ENCODE peak calls at places on chromosomes 1 and 21, in seven cellular contexts. One of them, this sample, is unnamed. For H3K9me3, the result is how much of the 10 kb centered on the place peaks cover.

GRCh38 chr1:51445346-51446090 is 73.5 kb downstream of the EPS15 start:
- DNase-seq in astrocyte: no peak
- DNase-seq in WERI-Rb-1: no peak
- DNase-seq in PC-3: no peak
- DNase-seq in lung: no peak
- DNase-seq in AG04450: no peak
- DNase-seq in small intestine: no peak
- DNase-seq in this sample: no peak

GRCh38 chr1:48190893-48191292 is 31.6 kb upstream of the SLC5A9 start:
- DNase-seq in astrocyte: no peak
- DNase-seq in WERI-Rb-1: no peak
- DNase-seq in PC-3: no peak
- DNase-seq in lung: no peak
- DNase-seq in AG04450: no peak
- DNase-seq in small intestine: peak
- DNase-seq in this sample: no peak

GRCh38 chr1:203085528-203086406 is at the start of gene MYOG:
- DNase-seq in astrocyte: no peak
- DNase-seq in WERI-Rb-1: peak
- DNase-seq in PC-3: no peak
- DNase-seq in lung: no peak
- DNase-seq in AG04450: no peak
- DNase-seq in small intestine: no peak
- DNase-seq in this sample: peak

GRCh38 chr1:235972316-235973090 is 92.4 kb downstream of the NID1 start:
- DNase-seq in astrocyte: peak
- DNase-seq in WERI-Rb-1: no peak
- DNase-seq in PC-3: peak
- DNase-seq in lung: no peak
- DNase-seq in AG04450: peak
- DNase-seq in small intestine: no peak
- DNase-seq in this sample: no peak

GRCh38 chr1:31201871-31202270 is 37.8 kb downstream of the NKAIN1 start:
- DNase-seq in astrocyte: no peak
- DNase-seq in WERI-Rb-1: no peak
- DNase-seq in PC-3: no peak
- DNase-seq in lung: no peak
- DNase-seq in AG04450: no peak
- DNase-seq in small intestine: no peak
- DNase-seq in this sample: no peak

GRCh38 chr1:173052681-173053196 is 2.0 kb upstream of the TNFSF18 start:
- DNase-seq in astrocyte: peak
- DNase-seq in WERI-Rb-1: no peak
- DNase-seq in PC-3: peak
- DNase-seq in lung: no peak
- DNase-seq in AG04450: no peak
- DNase-seq in small intestine: no peak
- DNase-seq in this sample: no peak

GRCh38 chr1:214966366-214966765 is 116.2 kb upstream of the KCNK2 start:
- DNase-seq in astrocyte: peak
- DNase-seq in WERI-Rb-1: no peak
- DNase-seq in PC-3: no peak
- DNase-seq in lung: no peak
- DNase-seq in AG04450: no peak
- DNase-seq in small intestine: no peak
- DNase-seq in this sample: no peak

GRCh38 chr1:42913426-42914091 is 45.1 kb downstream of the SLC2A1 start:
- DNase-seq in astrocyte: peak
- DNase-seq in WERI-Rb-1: peak
- DNase-seq in PC-3: peak
- DNase-seq in lung: peak
- DNase-seq in AG04450: peak
- DNase-seq in small intestine: peak
- DNase-seq in this sample: peak

GRCh38 chr1:116553386-116554115 is 17.3 kb downstream of the CD58 start:
- DNase-seq in astrocyte: no peak
- DNase-seq in WERI-Rb-1: no peak
- DNase-seq in PC-3: peak
- DNase-seq in lung: no peak
- DNase-seq in AG04450: no peak
- DNase-seq in small intestine: no peak
- DNase-seq in this sample: no peak

GRCh38 chr1:1337793-1338147 is 6.7 kb downstream of the TAS1R3 start:
- DNase-seq in astrocyte: no peak
- DNase-seq in WERI-Rb-1: peak
- DNase-seq in PC-3: peak
- DNase-seq in lung: no peak
- DNase-seq in AG04450: no peak
- DNase-seq in small intestine: peak
- DNase-seq in this sample: peak

GRCh38 chr1:221431068-221431651 is 310.7 kb downstream of the DUSP10 start:
- DNase-seq in astrocyte: peak
- DNase-seq in WERI-Rb-1: no peak
- DNase-seq in PC-3: no peak
- DNase-seq in lung: no peak
- DNase-seq in AG04450: no peak
- DNase-seq in small intestine: no peak
- DNase-seq in this sample: no peak

GRCh38 chr21:33031152-33031551 is 5.4 kb downstream of the OLIG2 start:
- DNase-seq in astrocyte: no peak
- DNase-seq in WERI-Rb-1: no peak
- DNase-seq in PC-3: no peak
- DNase-seq in lung: no peak
- DNase-seq in AG04450: no peak
- DNase-seq in small intestine: no peak
- DNase-seq in this sample: no peak

GRCh38 chr21:41939391-41939790 is 14.4 kb downstream of the C2CD2 start:
- DNase-seq in astrocyte: no peak
- DNase-seq in WERI-Rb-1: no peak
- DNase-seq in PC-3: no peak
- DNase-seq in lung: no peak
- DNase-seq in AG04450: no peak
- DNase-seq in small intestine: no peak
- DNase-seq in this sample: no peak

GRCh38 chr1:31762726-31763670 is 1.1 kb downstream of the ADGRB2 start:
- DNase-seq in astrocyte: no peak
- DNase-seq in WERI-Rb-1: peak
- DNase-seq in PC-3: peak
- DNase-seq in lung: peak
- DNase-seq in AG04450: no peak
- DNase-seq in small intestine: peak
- DNase-seq in this sample: peak

GRCh38 chr1:196324345-196324744 is 283.9 kb downstream of the KCNT2 start:
- DNase-seq in astrocyte: no peak
- DNase-seq in WERI-Rb-1: no peak
- DNase-seq in PC-3: peak
- DNase-seq in lung: no peak
- DNase-seq in AG04450: no peak
- DNase-seq in small intestine: no peak
- DNase-seq in this sample: no peak

GRCh38 chr1:60681095-60681860 is 401.1 kb upstream of the NFIA start:
- DNase-seq in astrocyte: no peak
- DNase-seq in WERI-Rb-1: no peak
- DNase-seq in PC-3: no peak
- DNase-seq in lung: no peak
- DNase-seq in AG04450: no peak
- DNase-seq in small intestine: no peak
- DNase-seq in this sample: no peak

GRCh38 chr1:17909634-17910033 is 154.5 kb downstream of the ACTL8 start:
- DNase-seq in astrocyte: no peak
- DNase-seq in WERI-Rb-1: peak
- DNase-seq in PC-3: peak
- DNase-seq in lung: no peak
- DNase-seq in AG04450: no peak
- DNase-seq in small intestine: peak
- DNase-seq in this sample: peak

GRCh38 chr1:5617179-5618015 is 374.8 kb downstream of the NPHP4 start:
- DNase-seq in astrocyte: no peak
- DNase-seq in WERI-Rb-1: no peak
- DNase-seq in PC-3: no peak
- DNase-seq in lung: no peak
- DNase-seq in AG04450: no peak
- DNase-seq in small intestine: no peak
- DNase-seq in this sample: no peak

GRCh38 chr1:73765551-73766233 is 432.3 kb downstream of the LRRIQ3 start:
- DNase-seq in astrocyte: no peak
- DNase-seq in WERI-Rb-1: no peak
- DNase-seq in PC-3: no peak
- DNase-seq in lung: no peak
- DNase-seq in AG04450: no peak
- DNase-seq in small intestine: no peak
- DNase-seq in this sample: no peak

GRCh38 chr1:19756480-19756879 is 43.2 kb downstream of the TMCO4 start:
- DNase-seq in astrocyte: no peak
- DNase-seq in WERI-Rb-1: no peak
- DNase-seq in PC-3: peak
- DNase-seq in lung: no peak
- DNase-seq in AG04450: no peak
- DNase-seq in small intestine: no peak
- DNase-seq in this sample: no peak

DNA sequence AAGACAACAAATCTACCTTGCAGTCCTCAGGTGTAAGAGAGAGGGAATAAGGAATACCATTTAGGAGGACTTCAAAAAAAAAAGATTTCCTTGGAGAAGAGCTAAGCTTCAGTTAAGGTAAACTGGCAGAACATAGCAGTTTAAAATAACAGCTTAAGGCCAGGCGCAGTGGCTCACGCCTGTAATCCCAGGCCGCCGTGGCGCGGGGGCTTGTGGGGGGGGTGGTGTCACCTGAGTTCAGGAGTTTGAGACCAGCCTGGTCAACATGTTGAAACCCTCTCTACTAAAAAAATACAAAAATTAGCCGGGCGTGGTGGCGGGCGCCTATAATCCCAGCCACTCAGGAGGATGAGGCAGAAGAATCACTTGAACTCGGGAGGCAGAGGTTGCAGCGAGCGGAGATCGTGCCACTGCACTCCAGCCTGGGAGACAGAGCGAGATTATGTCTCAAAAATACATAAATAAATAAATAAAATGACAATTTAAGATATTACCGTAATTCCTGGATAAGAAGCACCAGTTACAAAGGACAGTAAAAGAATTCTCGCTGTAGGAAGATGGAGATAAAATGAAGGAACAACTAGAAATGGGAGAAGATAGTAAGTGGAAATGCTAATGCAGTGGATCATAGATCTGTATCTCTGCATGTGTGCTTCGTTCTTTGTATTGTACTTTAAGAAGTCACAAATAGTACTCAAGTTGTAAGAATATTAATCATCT is 1140.2 kb downstream of the NCAM2 start:
- DNase-seq in astrocyte: no peak
- DNase-seq in WERI-Rb-1: peak
- DNase-seq in PC-3: no peak
- DNase-seq in lung: no peak
- DNase-seq in AG04450: no peak
- DNase-seq in small intestine: no peak
- DNase-seq in this sample: no peak
- H3K9me3 ChIP-seq in astrocyte: under half
- H3K9me3 ChIP-seq in WERI-Rb-1: under half
- H3K9me3 ChIP-seq in PC-3: under half
- H3K9me3 ChIP-seq in lung: under half
- H3K9me3 ChIP-seq in AG04450: under half
- H3K9me3 ChIP-seq in small intestine: under half
- H3K9me3 ChIP-seq in this sample: under half

GRCh38 chr21:40047993-40048730 is 180.9 kb downstream of the PCP4 start:
- DNase-seq in astrocyte: peak
- DNase-seq in WERI-Rb-1: peak
- DNase-seq in PC-3: no peak
- DNase-seq in lung: no peak
- DNase-seq in AG04450: no peak
- DNase-seq in small intestine: no peak
- DNase-seq in this sample: no peak
- H3K9me3 ChIP-seq in astrocyte: under half
- H3K9me3 ChIP-seq in WERI-Rb-1: under half
- H3K9me3 ChIP-seq in PC-3: under half
- H3K9me3 ChIP-seq in lung: under half
- H3K9me3 ChIP-seq in AG04450: under half
- H3K9me3 ChIP-seq in small intestine: under half
- H3K9me3 ChIP-seq in this sample: under half

GRCh38 chr1:2829846-2830615 is 28.5 kb upstream of the TTC34 start:
- DNase-seq in astrocyte: no peak
- DNase-seq in WERI-Rb-1: no peak
- DNase-seq in PC-3: no peak
- DNase-seq in lung: no peak
- DNase-seq in AG04450: no peak
- DNase-seq in small intestine: no peak
- DNase-seq in this sample: no peak

GRCh38 chr1:2826316-2826715 is 24.8 kb upstream of the TTC34 start:
- DNase-seq in astrocyte: no peak
- DNase-seq in WERI-Rb-1: no peak
- DNase-seq in PC-3: no peak
- DNase-seq in lung: no peak
- DNase-seq in AG04450: no peak
- DNase-seq in small intestine: no peak
- DNase-seq in this sample: no peak

GRCh38 chr1:2830761-2831425 is 29.4 kb upstream of the TTC34 start:
- DNase-seq in astrocyte: no peak
- DNase-seq in WERI-Rb-1: no peak
- DNase-seq in PC-3: no peak
- DNase-seq in lung: no peak
- DNase-seq in AG04450: no peak
- DNase-seq in small intestine: no peak
- DNase-seq in this sample: no peak

GRCh38 chr1:2826736-2827292 is 25.3 kb upstream of the TTC34 start:
- DNase-seq in astrocyte: no peak
- DNase-seq in WERI-Rb-1: no peak
- DNase-seq in PC-3: no peak
- DNase-seq in lung: no peak
- DNase-seq in AG04450: no peak
- DNase-seq in small intestine: no peak
- DNase-seq in this sample: no peak

GRCh38 chr1:2828586-2829250 is 27.2 kb upstream of the TTC34 start:
- DNase-seq in astrocyte: no peak
- DNase-seq in WERI-Rb-1: no peak
- DNase-seq in PC-3: no peak
- DNase-seq in lung: no peak
- DNase-seq in AG04450: no peak
- DNase-seq in small intestine: no peak
- DNase-seq in this sample: no peak
- H3K9me3 ChIP-seq in astrocyte: under half
- H3K9me3 ChIP-seq in WERI-Rb-1: under half
- H3K9me3 ChIP-seq in PC-3: under half
- H3K9me3 ChIP-seq in lung: under half
- H3K9me3 ChIP-seq in AG04450: half or more
- H3K9me3 ChIP-seq in small intestine: under half
- H3K9me3 ChIP-seq in this sample: half or more

DNA sequence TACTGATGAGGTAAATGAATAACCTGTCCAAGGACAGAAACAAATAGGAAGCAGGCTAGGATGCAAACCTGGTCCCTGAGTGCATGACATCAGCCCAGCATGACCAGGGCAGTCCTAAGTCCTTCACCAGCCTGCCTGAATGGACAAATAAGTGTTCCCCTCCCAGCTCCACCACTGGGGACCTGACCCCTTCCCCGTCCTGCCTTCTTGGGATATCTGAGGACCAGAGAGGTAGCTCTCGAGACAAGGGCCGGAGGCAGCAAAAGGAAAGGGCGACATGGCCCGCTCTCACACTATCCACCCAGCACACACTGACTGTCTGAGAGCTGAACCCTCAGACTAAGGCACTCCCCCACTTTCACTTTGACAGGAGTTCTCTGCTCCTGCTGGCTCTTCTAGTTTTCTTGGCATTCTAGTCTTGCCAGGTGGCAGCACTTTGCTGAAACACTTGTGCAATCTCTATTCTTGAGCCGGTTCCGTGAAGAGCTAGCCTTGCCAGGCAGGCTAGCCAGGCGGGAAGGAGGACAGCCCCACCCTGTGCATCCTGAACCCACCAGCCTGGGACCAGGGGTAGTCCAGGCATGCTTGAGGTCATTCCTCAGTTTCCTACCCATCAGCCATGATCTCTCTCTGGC is 251.1 kb upstream of the RAB4A start:
- DNase-seq in astrocyte: no peak
- DNase-seq in WERI-Rb-1: no peak
- DNase-seq in PC-3: no peak
- DNase-seq in lung: peak
- DNase-seq in AG04450: no peak
- DNase-seq in small intestine: peak
- DNase-seq in this sample: no peak
- H3K9me3 ChIP-seq in astrocyte: under half
- H3K9me3 ChIP-seq in WERI-Rb-1: under half
- H3K9me3 ChIP-seq in PC-3: under half
- H3K9me3 ChIP-seq in lung: under half
- H3K9me3 ChIP-seq in AG04450: under half
- H3K9me3 ChIP-seq in small intestine: under half
- H3K9me3 ChIP-seq in this sample: under half

This sample was measured in H9.